ENCODE peak calls at places on chromosomes 12 and 14, in nine cellular contexts. One of them, this sample, is unnamed.

GRCh38 chr14:102249041-102249440 is 55.9 kb downstream of the MOK start:
- DNase-seq in NCI-H1105: no peak
- DNase-seq in astrocyte of the spinal cord: peak
- DNase-seq in AG08395: no peak
- DNase-seq in brain pericyte: peak
- DNase-seq in T-helper 2 cell: no peak
- DNase-seq in AG04450: no peak
- DNase-seq in GF-D8: no peak
- DNase-seq in memory B cell: no peak
- DNase-seq in this sample: no peak

GRCh38 chr12:39467432-39467870 is 24.5 kb upstream of the KIF21A start:
- DNase-seq in brain pericyte: no peak
- DNase-seq in astrocyte of the spinal cord: peak
- DNase-seq in NCI-H1105: no peak
- DNase-seq in T-helper 2 cell: peak
- DNase-seq in AG04450: no peak
- DNase-seq in memory B cell: no peak
- DNase-seq in GF-D8: no peak
- DNase-seq in AG08395: no peak
- DNase-seq in this sample: no peak

GRCh38 chr14:75084513-75084912 is 15.1 kb downstream of the ZC2HC1C start:
- DNase-seq in NCI-H1105: no peak
- DNase-seq in memory B cell: no peak
- DNase-seq in GF-D8: no peak
- DNase-seq in AG04450: no peak
- DNase-seq in astrocyte of the spinal cord: no peak
- DNase-seq in AG08395: no peak
- DNase-seq in T-helper 2 cell: no peak
- DNase-seq in brain pericyte: no peak
- DNase-seq in this sample: no peak

GRCh38 chr14:22388669-22389625 is 200.1 kb downstream of the DAD1 start:
- DNase-seq in NCI-H1105: no peak
- DNase-seq in GF-D8: no peak
- DNase-seq in AG08395: peak
- DNase-seq in astrocyte of the spinal cord: peak
- DNase-seq in memory B cell: no peak
- DNase-seq in T-helper 2 cell: no peak
- DNase-seq in AG04450: no peak
- DNase-seq in brain pericyte: peak
- DNase-seq in this sample: no peak

GRCh38 chr14:51087024-51087423 is 7.9 kb downstream of the TRIM9 start:
- DNase-seq in GF-D8: no peak
- DNase-seq in T-helper 2 cell: no peak
- DNase-seq in AG04450: no peak
- DNase-seq in NCI-H1105: no peak
- DNase-seq in brain pericyte: no peak
- DNase-seq in AG08395: no peak
- DNase-seq in astrocyte of the spinal cord: no peak
- DNase-seq in memory B cell: no peak
- DNase-seq in this sample: no peak

GRCh38 chr14:66476964-66477363 is 9.2 kb upstream of the CCDC196 start:
- DNase-seq in AG08395: peak
- DNase-seq in NCI-H1105: no peak
- DNase-seq in astrocyte of the spinal cord: peak
- DNase-seq in T-helper 2 cell: no peak
- DNase-seq in AG04450: no peak
- DNase-seq in GF-D8: no peak
- DNase-seq in brain pericyte: peak
- DNase-seq in memory B cell: no peak
- DNase-seq in this sample: peak

GRCh38 chr12:116646901-116647300 is 87.7 kb downstream of the MAP1LC3B2 start:
- DNase-seq in memory B cell: no peak
- DNase-seq in AG08395: no peak
- DNase-seq in NCI-H1105: no peak
- DNase-seq in GF-D8: no peak
- DNase-seq in brain pericyte: no peak
- DNase-seq in T-helper 2 cell: no peak
- DNase-seq in AG04450: no peak
- DNase-seq in astrocyte of the spinal cord: no peak
- DNase-seq in this sample: no peak

GRCh38 chr14:38255408-38255672 is 553 bp downstream of the CLEC14A start:
- DNase-seq in GF-D8: no peak
- DNase-seq in memory B cell: no peak
- DNase-seq in NCI-H1105: no peak
- DNase-seq in astrocyte of the spinal cord: peak
- DNase-seq in AG04450: no peak
- DNase-seq in AG08395: no peak
- DNase-seq in brain pericyte: no peak
- DNase-seq in T-helper 2 cell: no peak
- DNase-seq in this sample: no peak